ENCODE peak calls at places on chromosomes 13 and 19, in nine cellular contexts. U, E, K, S, P, G, R, Q and W are unnamed samples.

GRCh38 chr13:88526853-88527215 is 855.7 kb downstream of the SLITRK5 start:
- DNase-seq in U (no peak), K (no peak), G (no peak), S (no peak), Q (no peak), P (no peak), E (no peak), R (no peak), W (no peak)

GRCh38 chr13:48727252-48728011 is 73.7 kb downstream of the CYSLTR2 start:
- DNase-seq in E (no peak), R (peak; percentile 38), G (no peak), Q (no peak), P (no peak), U (peak; percentile 67), K (peak; percentile 70), S (no peak), W (no peak)

GRCh38 chr13:33624253-33624652 is 193.7 kb upstream of the RFC3 start:
- DNase-seq in Q (no peak), K (no peak), S (no peak), E (no peak), U (no peak), R (no peak), G (no peak), P (no peak), W (no peak)

GRCh38 chr13:29924482-29924884 is 74.1 kb upstream of the UBL3 start:
- DNase-seq in E (no peak), Q (no peak), U (peak; percentile 36), R (peak; percentile 89), P (no peak), S (peak; percentile 46), K (peak; percentile 86), G (peak; percentile 89), W (no peak)

GRCh38 chr13:37884026-37884425 is 14.5 kb upstream of the TRPC4 start:
- DNase-seq in Q (no peak), E (no peak), R (no peak), P (no peak), K (no peak), U (no peak), S (no peak), G (no peak), W (no peak)

GRCh38 chr19:55980415-55980814 is 6.2 kb upstream of the NLRP5 start:
- DNase-seq in R (no peak), E (no peak), U (no peak), S (no peak), K (no peak), P (no peak), G (no peak), Q (no peak), W (no peak)

GRCh38 chr19:49637865-49638350 is 2.0 kb downstream of the RRAS start:
- DNase-seq in P (peak; percentile 86), Q (no peak), U (peak; percentile 71), R (peak; percentile 88), K (peak; percentile 62), G (peak; percentile 75), E (peak; percentile 71), S (peak; percentile 78), W (no peak)

GRCh38 chr13:112842343-112842856 is 126.6 kb upstream of the MCF2L start:
- DNase-seq in U (no peak), G (peak; percentile 33), P (peak; percentile 30), E (peak; percentile 32), S (no peak), R (no peak), Q (no peak), K (no peak), W (peak; percentile 40)

GRCh38 chr19:42328854-42329253 is 3.4 kb downstream of the MEGF8 start:
- DNase-seq in R (no peak), Q (no peak), G (no peak), P (no peak), U (no peak), S (no peak), E (no peak), K (no peak), W (no peak)

GRCh38 chr19:55370305-55370988 is at the start of gene IL11:
- DNase-seq in Q (no peak), K (peak; percentile 78), U (peak; percentile 59), E (no peak), G (peak; percentile 73), R (peak; percentile 92), P (no peak), S (no peak), W (no peak)

GRCh38 chr13:30266751-30267150 is 40.6 kb downstream of the KATNAL1 start:
- DNase-seq in G (peak; percentile 62), P (no peak), U (no peak), E (no peak), K (no peak), S (no peak), Q (no peak), R (no peak), W (no peak)

GRCh38 chr13:111335263-111335662 is 14.8 kb downstream of the TEX29 start:
- DNase-seq in G (no peak), E (no peak), P (peak; percentile 7), S (no peak), K (no peak), U (no peak), R (no peak), Q (no peak), W (no peak)

GRCh38 chr13:27353166-27353583 is 71.2 kb upstream of the GTF3A start:
- DNase-seq in E (no peak), U (peak; percentile 57), G (peak; percentile 77), Q (no peak), P (no peak), R (peak; percentile 40), S (no peak), K (peak; percentile 88), W (peak; percentile 55)

GRCh38 chr19:54136864-54137113 is 773 bp upstream of the CNOT3 start:
- DNase-seq in P (no peak), K (no peak), R (no peak), G (no peak), Q (no peak), E (no peak), U (no peak), S (no peak), W (no peak)

GRCh38 chr19:5843295-5843927 is 3.9 kb upstream of the FUT6 start:
- DNase-seq in G (no peak), E (no peak), K (no peak), S (no peak), P (no peak), Q (no peak), U (no peak), R (no peak), W (no peak)

GRCh38 chr19:36489920-36490415 is 607 bp upstream of the ZNF566 start:
- DNase-seq in U (peak; percentile 91), Q (peak; percentile 89), G (peak; percentile 96), K (peak; percentile 95), P (peak; percentile 96), S (no peak), R (peak; percentile 93), E (peak; percentile 97), W (peak; percentile 18)

GRCh38 chr13:106096661-106097092 is 438.8 kb downstream of the EFNB2 start:
- DNase-seq in P (no peak), S (peak; percentile 66), G (no peak), K (no peak), U (peak; percentile 47), R (no peak), Q (no peak), E (no peak), W (no peak)

GRCh38 chr13:30341815-30342570 is 34.6 kb upstream of the KATNAL1 start:
- DNase-seq in U (peak; percentile 75), G (peak; percentile 96), K (peak; percentile 94), Q (no peak), S (peak; percentile 89), P (no peak), E (no peak), R (peak; percentile 99), W (no peak)

GRCh38 chr19:10831980-10832658 is 3.9 kb downstream of the TMED1 start:
- DNase-seq in G (no peak), Q (no peak), S (no peak), K (no peak), P (no peak), U (no peak), R (no peak), E (no peak), W (no peak)

GRCh38 chr19:14141041-14141440 is 4.7 kb upstream of the ASF1B start:
- DNase-seq in E (no peak), U (no peak), R (no peak), S (no peak), P (no peak), K (no peak), Q (no peak), G (no peak), W (no peak)

DNA sequence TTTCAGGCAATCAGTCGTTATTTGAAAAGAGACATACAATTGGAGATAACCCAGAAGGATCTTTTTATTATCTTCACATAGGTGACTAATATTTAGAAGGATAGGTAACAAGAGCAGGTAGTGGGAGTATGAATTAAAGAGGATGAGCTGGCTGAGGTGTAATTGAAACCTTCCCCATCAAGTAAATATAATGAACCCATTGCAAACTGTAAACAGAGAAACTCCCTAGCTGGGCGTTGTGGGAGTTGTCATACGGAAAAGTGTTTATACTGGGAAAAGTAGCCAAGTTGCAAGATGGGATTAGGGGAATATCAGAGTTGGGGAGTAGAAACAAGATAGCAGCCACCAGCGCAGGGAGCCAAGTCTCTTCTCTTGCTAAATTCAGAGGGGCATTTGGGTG is 448.4 kb downstream of the COG6 start:
- DNase-seq in Q (no peak), S (no peak), U (no peak), G (no peak), R (no peak), P (no peak), E (no peak), K (no peak), W (no peak)
- H3K27ac ChIP-seq in Q (no peak overlapping the region), S (no peak overlapping the region), U (no peak overlapping the region), G (no peak overlapping the region), R (no peak overlapping the region), P (no peak overlapping the region), E (no peak overlapping the region), K (no peak overlapping the region), W (no peak overlapping the region)

DNA sequence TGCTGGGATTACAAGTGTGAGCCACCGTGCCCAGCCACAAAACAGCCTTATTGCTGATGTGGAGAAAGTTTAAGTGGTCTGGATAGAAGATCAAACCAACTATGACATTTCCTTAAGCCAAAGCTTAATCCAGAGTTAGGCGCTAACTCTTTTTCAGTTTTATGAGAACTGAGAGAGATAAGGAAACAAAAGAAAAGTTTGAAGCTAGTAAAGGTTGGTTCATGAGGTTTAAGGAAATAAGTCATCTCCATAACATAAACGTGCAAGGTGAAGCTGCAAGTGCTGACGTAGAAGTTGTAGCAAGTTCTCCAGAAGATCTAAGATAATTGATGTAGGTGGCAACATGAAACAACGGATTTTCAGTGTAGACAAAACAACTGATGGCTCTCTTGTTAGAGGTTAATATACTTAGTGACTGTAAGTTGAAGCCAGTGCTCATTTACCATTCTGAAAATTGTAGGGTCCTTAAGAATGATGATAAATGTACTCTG is 41.6 kb downstream of the ZMYM2 start:
- DNase-seq in G (no peak), Q (no peak), U (no peak), K (no peak), E (no peak), S (no peak), R (no peak), P (no peak), W (no peak)
- H4K20me1 ChIP-seq in G (no peaks in the 10 kb centered on the region), Q (peaks cover 6% of the 10 kb centered on the region), U (peaks cover 60% of the 10 kb centered on the region), K (peaks cover 57% of the 10 kb centered on the region), E (peaks cover 34% of the 10 kb centered on the region), S (no peaks in the 10 kb centered on the region), R (peaks cover 19% of the 10 kb centered on the region), P (no peaks in the 10 kb centered on the region), W (no peaks in the 10 kb centered on the region)

GRCh38 chr19:41186971-41187883 is 5.8 kb upstream of the CYP2S1 start:
- DNase-seq in Q (no peak), R (no peak), U (no peak), E (peak; percentile 55), K (no peak), P (no peak), G (no peak), S (no peak), W (no peak)
- H3K27ac ChIP-seq in Q (no peak overlapping the region), R (no peak overlapping the region), U (no peak overlapping the region), E (peak overlapping the region; percentile 97), K (no peak overlapping the region), P (peak overlapping the region; percentile 63), G (no peak overlapping the region), S (no peak overlapping the region), W (no peak overlapping the region)

GRCh38 chr13:74920361-74920760 is 561.6 kb downstream of the TBC1D4 start:
- DNase-seq in Q (no peak), S (no peak), G (no peak), R (no peak), E (no peak), P (no peak), U (no peak), K (no peak), W (no peak)
- H4K20me1 ChIP-seq in Q (no peaks in the 10 kb centered on the region), S (no peaks in the 10 kb centered on the region), G (no peaks in the 10 kb centered on the region), R (no peaks in the 10 kb centered on the region), E (no peaks in the 10 kb centered on the region), P (no peaks in the 10 kb centered on the region), U (no peaks in the 10 kb centered on the region), K (no peaks in the 10 kb centered on the region), W (no peaks in the 10 kb centered on the region)